ENCODE peak calls at places on chromosomes 16 and 17, in nine cellular contexts. One of them, this sample, is unnamed.

GRCh38 chr17:58412910-58413630 is 4.3 kb downstream of the RNF43 start:
- DNase-seq in GM23338: no peak
- DNase-seq in NCI-H1417 treated with DMSO at 0.1 percent for 48 hours: no peak
- DNase-seq in amniotic epithelial cell: peak; percentile 68
- DNase-seq in T-helper 17 cell: no peak
- DNase-seq in activated T-helper 9 cell treated with anti-CD3 and anti-CD28 coated beads, Interleukin-2, amount 50 U/mL, for 16 hours: no peak
- DNase-seq in NCI-H2029: no peak
- DNase-seq in CD8-positive, alpha-beta memory T cell: no peak
- DNase-seq in stimulated activated CD8-positive, alpha-beta memory T cell treated with anti-CD3 and anti-CD28 coated beads, Interleukin-4, amount 100 ng/mL, for 4 hours: no peak
- DNase-seq in this sample: peak; percentile 33

GRCh38 chr17:34892864-34893263 is 68.4 kb downstream of the CCT6B start:
- DNase-seq in GM23338: peak; percentile 73
- DNase-seq in NCI-H1417 treated with DMSO at 0.1 percent for 48 hours: no peak
- DNase-seq in amniotic epithelial cell: no peak
- DNase-seq in T-helper 17 cell: no peak
- DNase-seq in activated T-helper 9 cell treated with anti-CD3 and anti-CD28 coated beads, Interleukin-2, amount 50 U/mL, for 16 hours: no peak
- DNase-seq in NCI-H2029: peak; percentile 20
- DNase-seq in CD8-positive, alpha-beta memory T cell: no peak
- DNase-seq in stimulated activated CD8-positive, alpha-beta memory T cell treated with anti-CD3 and anti-CD28 coated beads, Interleukin-4, amount 100 ng/mL, for 4 hours: no peak
- DNase-seq in this sample: no peak

GRCh38 chr17:70767102-70767701 is 597.9 kb downstream of the KCNJ2 start:
- DNase-seq in GM23338: peak; percentile 60
- DNase-seq in NCI-H1417 treated with DMSO at 0.1 percent for 48 hours: no peak
- DNase-seq in amniotic epithelial cell: peak; percentile 39
- DNase-seq in T-helper 17 cell: no peak
- DNase-seq in activated T-helper 9 cell treated with anti-CD3 and anti-CD28 coated beads, Interleukin-2, amount 50 U/mL, for 16 hours: no peak
- DNase-seq in NCI-H2029: peak; percentile 27
- DNase-seq in CD8-positive, alpha-beta memory T cell: no peak
- DNase-seq in stimulated activated CD8-positive, alpha-beta memory T cell treated with anti-CD3 and anti-CD28 coated beads, Interleukin-4, amount 100 ng/mL, for 4 hours: no peak
- DNase-seq in this sample: peak; percentile 51

GRCh38 chr17:65559802-65560627 is 1.4 kb downstream of the AXIN2 start:
- DNase-seq in GM23338: peak; percentile 71
- DNase-seq in NCI-H1417 treated with DMSO at 0.1 percent for 48 hours: no peak
- DNase-seq in amniotic epithelial cell: no peak
- DNase-seq in T-helper 17 cell: peak; percentile 30
- DNase-seq in activated T-helper 9 cell treated with anti-CD3 and anti-CD28 coated beads, Interleukin-2, amount 50 U/mL, for 16 hours: no peak
- DNase-seq in NCI-H2029: no peak
- DNase-seq in CD8-positive, alpha-beta memory T cell: peak; percentile 13
- DNase-seq in stimulated activated CD8-positive, alpha-beta memory T cell treated with anti-CD3 and anti-CD28 coated beads, Interleukin-4, amount 100 ng/mL, for 4 hours: no peak
- DNase-seq in this sample: no peak

GRCh38 chr16:31270795-31271194 is 11.0 kb downstream of the ITGAM start:
- DNase-seq in GM23338: no peak
- DNase-seq in NCI-H1417 treated with DMSO at 0.1 percent for 48 hours: no peak
- DNase-seq in amniotic epithelial cell: no peak
- DNase-seq in T-helper 17 cell: no peak
- DNase-seq in activated T-helper 9 cell treated with anti-CD3 and anti-CD28 coated beads, Interleukin-2, amount 50 U/mL, for 16 hours: no peak
- DNase-seq in NCI-H2029: no peak
- DNase-seq in CD8-positive, alpha-beta memory T cell: no peak
- DNase-seq in stimulated activated CD8-positive, alpha-beta memory T cell treated with anti-CD3 and anti-CD28 coated beads, Interleukin-4, amount 100 ng/mL, for 4 hours: no peak
- DNase-seq in this sample: no peak

GRCh38 chr17:50127661-50128361 is 2.1 kb downstream of the SAMD14 start:
- DNase-seq in GM23338: peak; percentile 55
- DNase-seq in NCI-H1417 treated with DMSO at 0.1 percent for 48 hours: no peak
- DNase-seq in amniotic epithelial cell: peak; percentile 57
- DNase-seq in T-helper 17 cell: no peak
- DNase-seq in activated T-helper 9 cell treated with anti-CD3 and anti-CD28 coated beads, Interleukin-2, amount 50 U/mL, for 16 hours: no peak
- DNase-seq in NCI-H2029: no peak
- DNase-seq in CD8-positive, alpha-beta memory T cell: no peak
- DNase-seq in stimulated activated CD8-positive, alpha-beta memory T cell treated with anti-CD3 and anti-CD28 coated beads, Interleukin-4, amount 100 ng/mL, for 4 hours: no peak
- DNase-seq in this sample: peak; percentile 55

GRCh38 chr16:11353158-11353557 is 7.9 kb downstream of the RMI2 start:
- DNase-seq in GM23338: no peak
- DNase-seq in NCI-H1417 treated with DMSO at 0.1 percent for 48 hours: no peak
- DNase-seq in amniotic epithelial cell: no peak
- DNase-seq in T-helper 17 cell: no peak
- DNase-seq in activated T-helper 9 cell treated with anti-CD3 and anti-CD28 coated beads, Interleukin-2, amount 50 U/mL, for 16 hours: no peak
- DNase-seq in NCI-H2029: no peak
- DNase-seq in CD8-positive, alpha-beta memory T cell: no peak
- DNase-seq in stimulated activated CD8-positive, alpha-beta memory T cell treated with anti-CD3 and anti-CD28 coated beads, Interleukin-4, amount 100 ng/mL, for 4 hours: no peak
- DNase-seq in this sample: no peak

GRCh38 chr17:40952675-40953074 is 14.1 kb downstream of the KRT39 start:
- DNase-seq in GM23338: no peak
- DNase-seq in NCI-H1417 treated with DMSO at 0.1 percent for 48 hours: no peak
- DNase-seq in amniotic epithelial cell: peak; percentile 89
- DNase-seq in T-helper 17 cell: no peak
- DNase-seq in activated T-helper 9 cell treated with anti-CD3 and anti-CD28 coated beads, Interleukin-2, amount 50 U/mL, for 16 hours: no peak
- DNase-seq in NCI-H2029: no peak
- DNase-seq in CD8-positive, alpha-beta memory T cell: no peak
- DNase-seq in stimulated activated CD8-positive, alpha-beta memory T cell treated with anti-CD3 and anti-CD28 coated beads, Interleukin-4, amount 100 ng/mL, for 4 hours: no peak
- DNase-seq in this sample: peak; percentile 77

GRCh38 chr16:66925322-66925840 is at the start of gene RRAD:
- DNase-seq in GM23338: peak; percentile 50
- DNase-seq in NCI-H1417 treated with DMSO at 0.1 percent for 48 hours: no peak
- DNase-seq in amniotic epithelial cell: no peak
- DNase-seq in T-helper 17 cell: no peak
- DNase-seq in activated T-helper 9 cell treated with anti-CD3 and anti-CD28 coated beads, Interleukin-2, amount 50 U/mL, for 16 hours: no peak
- DNase-seq in NCI-H2029: no peak
- DNase-seq in CD8-positive, alpha-beta memory T cell: no peak
- DNase-seq in stimulated activated CD8-positive, alpha-beta memory T cell treated with anti-CD3 and anti-CD28 coated beads, Interleukin-4, amount 100 ng/mL, for 4 hours: no peak
- DNase-seq in this sample: peak; percentile 69

GRCh38 chr16:4883501-4883900 is 36.2 kb downstream of the UBN1 start:
- DNase-seq in GM23338: no peak
- DNase-seq in NCI-H1417 treated with DMSO at 0.1 percent for 48 hours: no peak
- DNase-seq in amniotic epithelial cell: no peak
- DNase-seq in T-helper 17 cell: no peak
- DNase-seq in activated T-helper 9 cell treated with anti-CD3 and anti-CD28 coated beads, Interleukin-2, amount 50 U/mL, for 16 hours: no peak
- DNase-seq in NCI-H2029: no peak
- DNase-seq in CD8-positive, alpha-beta memory T cell: no peak
- DNase-seq in stimulated activated CD8-positive, alpha-beta memory T cell treated with anti-CD3 and anti-CD28 coated beads, Interleukin-4, amount 100 ng/mL, for 4 hours: no peak
- DNase-seq in this sample: no peak

GRCh38 chr16:10206215-10206614 is 24.0 kb upstream of the GRIN2A start:
- DNase-seq in GM23338: no peak
- DNase-seq in NCI-H1417 treated with DMSO at 0.1 percent for 48 hours: no peak
- DNase-seq in amniotic epithelial cell: no peak
- DNase-seq in T-helper 17 cell: no peak
- DNase-seq in activated T-helper 9 cell treated with anti-CD3 and anti-CD28 coated beads, Interleukin-2, amount 50 U/mL, for 16 hours: no peak
- DNase-seq in NCI-H2029: no peak
- DNase-seq in CD8-positive, alpha-beta memory T cell: no peak
- DNase-seq in stimulated activated CD8-positive, alpha-beta memory T cell treated with anti-CD3 and anti-CD28 coated beads, Interleukin-4, amount 100 ng/mL, for 4 hours: no peak
- DNase-seq in this sample: no peak

GRCh38 chr17:27915715-27916114 is 22.6 kb upstream of the LYRM9 start:
- DNase-seq in GM23338: peak; percentile 72
- DNase-seq in NCI-H1417 treated with DMSO at 0.1 percent for 48 hours: peak; percentile 75
- DNase-seq in amniotic epithelial cell: no peak
- DNase-seq in T-helper 17 cell: no peak
- DNase-seq in activated T-helper 9 cell treated with anti-CD3 and anti-CD28 coated beads, Interleukin-2, amount 50 U/mL, for 16 hours: no peak
- DNase-seq in NCI-H2029: no peak
- DNase-seq in CD8-positive, alpha-beta memory T cell: no peak
- DNase-seq in stimulated activated CD8-positive, alpha-beta memory T cell treated with anti-CD3 and anti-CD28 coated beads, Interleukin-4, amount 100 ng/mL, for 4 hours: no peak
- DNase-seq in this sample: no peak

GRCh38 chr16:46757339-46758050 is 9.4 kb upstream of the MYLK3 start:
- DNase-seq in GM23338: peak; percentile 26
- DNase-seq in NCI-H1417 treated with DMSO at 0.1 percent for 48 hours: no peak
- DNase-seq in amniotic epithelial cell: peak; percentile 75
- DNase-seq in T-helper 17 cell: no peak
- DNase-seq in activated T-helper 9 cell treated with anti-CD3 and anti-CD28 coated beads, Interleukin-2, amount 50 U/mL, for 16 hours: no peak
- DNase-seq in NCI-H2029: peak; percentile 7
- DNase-seq in CD8-positive, alpha-beta memory T cell: no peak
- DNase-seq in stimulated activated CD8-positive, alpha-beta memory T cell treated with anti-CD3 and anti-CD28 coated beads, Interleukin-4, amount 100 ng/mL, for 4 hours: no peak
- DNase-seq in this sample: peak; percentile 46

GRCh38 chr16:21128991-21129390 is 21.7 kb downstream of the DNAH3 start:
- DNase-seq in GM23338: no peak
- DNase-seq in NCI-H1417 treated with DMSO at 0.1 percent for 48 hours: no peak
- DNase-seq in amniotic epithelial cell: no peak
- DNase-seq in T-helper 17 cell: no peak
- DNase-seq in activated T-helper 9 cell treated with anti-CD3 and anti-CD28 coated beads, Interleukin-2, amount 50 U/mL, for 16 hours: no peak
- DNase-seq in NCI-H2029: no peak
- DNase-seq in CD8-positive, alpha-beta memory T cell: no peak
- DNase-seq in stimulated activated CD8-positive, alpha-beta memory T cell treated with anti-CD3 and anti-CD28 coated beads, Interleukin-4, amount 100 ng/mL, for 4 hours: no peak
- DNase-seq in this sample: no peak

GRCh38 chr16:75593825-75594820 is 27.9 kb downstream of the GABARAPL2 start:
- DNase-seq in GM23338: peak; percentile 86
- DNase-seq in NCI-H1417 treated with DMSO at 0.1 percent for 48 hours: peak; percentile 18
- DNase-seq in amniotic epithelial cell: peak; percentile 48
- DNase-seq in T-helper 17 cell: no peak
- DNase-seq in activated T-helper 9 cell treated with anti-CD3 and anti-CD28 coated beads, Interleukin-2, amount 50 U/mL, for 16 hours: no peak
- DNase-seq in NCI-H2029: no peak
- DNase-seq in CD8-positive, alpha-beta memory T cell: no peak
- DNase-seq in stimulated activated CD8-positive, alpha-beta memory T cell treated with anti-CD3 and anti-CD28 coated beads, Interleukin-4, amount 100 ng/mL, for 4 hours: no peak
- DNase-seq in this sample: peak; percentile 22